ENCODE peak calls at places on chromosomes 4 and X, in seven cellular contexts. X is CD4-positive, CD25-positive, alpha-beta regulatory T cell; J is left lung; T is activated naive CD8-positive, alpha-beta T cell treated with anti-CD3 and anti-CD28 coated beads, Interleukin-2, amount 50 U/mL, for 24 hours; I is aorta; C is upper lobe of left lung; E is foreskin keratinocyte. V is an unnamed sample.

GRCh38 chr4:105179539-105180401 is 33.1 kb downstream of the TET2 start:
- ATAC-seq in C (no peak), E (peak), J (no peak), X (no peak), T (no peak), I (no peak), V (no peak)

GRCh38 chr4:25757452-25757851 is 101.8 kb downstream of the SLC34A2 start:
- ATAC-seq in T (no peak), I (no peak), C (no peak), J (no peak), X (no peak), E (no peak), V (no peak)

GRCh38 chrX:24646745-24647182 is 383 bp downstream of the PCYT1B start:
- ATAC-seq in J (peak), T (peak), X (no peak), E (peak), C (peak), I (peak), V (peak)

GRCh38 chr4:84432713-84433112 is 66.4 kb downstream of the NKX6-1 start:
- ATAC-seq in E (no peak), I (no peak), T (no peak), X (no peak), C (no peak), J (no peak), V (no peak)

GRCh38 chr4:3372933-3373465 is 68.8 kb upstream of the HGFAC start:
- ATAC-seq in E (no peak), I (peak), C (peak), J (peak), X (peak), T (no peak), V (no peak)

GRCh38 chr4:98939446-98939845 is 10.5 kb upstream of the EIF4E start:
- ATAC-seq in X (no peak), I (no peak), T (peak), J (no peak), E (no peak), C (peak), V (no peak)

GRCh38 chrX:17655232-17656034 is 81.9 kb upstream of the SCML1 start:
- ATAC-seq in X (no peak), C (no peak), T (no peak), I (peak), E (peak), J (peak), V (peak)

GRCh38 chr4:42547805-42548204 is 109.1 kb downstream of the ATP8A1 start:
- ATAC-seq in I (no peak), T (no peak), J (peak), C (no peak), X (no peak), E (no peak), V (no peak)

GRCh38 chr4:143514432-143514831 is 930 bp downstream of the SMARCA5 start:
- ATAC-seq in J (peak), E (peak), T (no peak), I (peak), C (peak), X (no peak), V (peak)

GRCh38 chr4:87505862-87506261 is 23.3 kb downstream of the SPARCL1 start:
- ATAC-seq in C (no peak), J (no peak), E (no peak), T (no peak), X (no peak), I (no peak), V (no peak)

GRCh38 chrX:49627030-49627777 is 28.4 kb downstream of the GAGE1 start:
- ATAC-seq in X (no peak), E (no peak), J (peak), T (no peak), I (no peak), C (no peak), V (no peak)

GRCh38 chrX:118965395-118965794 is 9.0 kb upstream of the LONRF3 start:
- ATAC-seq in X (no peak), J (no peak), C (no peak), E (no peak), I (no peak), T (no peak), V (no peak)

GRCh38 chr4:74120086-74120485 is 21.1 kb upstream of the CXCL2 start:
- ATAC-seq in X (no peak), J (no peak), E (no peak), I (no peak), T (no peak), C (no peak), V (no peak)

GRCh38 chr4:158799013-158799770 is 30.4 kb downstream of the FNIP2 start:
- ATAC-seq in T (no peak), C (no peak), E (no peak), I (no peak), X (no peak), J (peak), V (peak)

GRCh38 chr4:186628058-186628711 is 72.8 kb upstream of the MTNR1A start:
- ATAC-seq in E (no peak), T (no peak), C (no peak), I (no peak), J (no peak), X (no peak), V (no peak)

GRCh38 chr4:133394971-133395627 is 246.0 kb downstream of the PCDH10 start:
- ATAC-seq in I (peak), T (no peak), C (peak), E (no peak), X (no peak), J (no peak), V (no peak)

V was measured in SK-N-SH treated with all-trans-retinoic acid at 6 μM for 48 hours.